ENCODE peak calls at places on chromosomes 5 and 9, in four cellular contexts. X, C, H and J are unnamed samples.

GRCh38 chr5:66757219-66757833 is 161.1 kb downstream of the MAST4 start:
- DNase-seq in X (no peak), C (peak; percentile 20), H (no peak), J (peak; percentile 18)

GRCh38 chr9:90773593-90773992 is 28.0 kb upstream of the SYK start:
- DNase-seq in X (no peak), C (no peak), H (peak; percentile 9), J (no peak)

GRCh38 chr9:16155878-16156277 is 603.0 kb downstream of the CCDC171 start:
- DNase-seq in X (no peak), C (no peak), H (no peak), J (no peak)

GRCh38 chr9:77927265-77927664 is 104.3 kb downstream of the GNAQ start:
- DNase-seq in X (no peak), C (no peak), H (no peak), J (no peak)

GRCh38 chr9:126842977-126843799 is 17.3 kb upstream of the ZBTB34 start:
- DNase-seq in X (no peak), C (no peak), H (no peak), J (no peak)

GRCh38 chr9:37386988-37387387 is 35.5 kb upstream of the GRHPR start:
- DNase-seq in X (no peak), C (no peak), H (no peak), J (no peak)

GRCh38 chr5:50922942-50923767 is 256.7 kb downstream of the PARP8 start:
- DNase-seq in X (no peak), C (no peak), H (no peak), J (no peak)

GRCh38 chr5:163649522-163649921 is 144.1 kb downstream of the MAT2B start:
- DNase-seq in X (no peak), C (peak; percentile 20), H (no peak), J (peak; percentile 19)

GRCh38 chr9:13967493-13967892 is 346.4 kb downstream of the NFIB start:
- DNase-seq in X (no peak), C (no peak), H (no peak), J (no peak)

GRCh38 chr9:124228516-124228915 is 29.2 kb upstream of the NEK6 start:
- DNase-seq in X (no peak), C (no peak), H (no peak), J (no peak)

GRCh38 chr5:32008746-32009145 is 165.4 kb downstream of the GOLPH3 start:
- DNase-seq in X (no peak), C (no peak), H (no peak), J (no peak)

GRCh38 chr5:32018476-32019436 is 155.4 kb downstream of the GOLPH3 start:
- DNase-seq in X (no peak), C (no peak), H (no peak), J (no peak)

GRCh38 chr5:32017638-32018429 is 156.3 kb downstream of the GOLPH3 start:
- DNase-seq in X (no peak), C (no peak), H (no peak), J (no peak)

GRCh38 chr5:32013658-32014057 is 160.5 kb downstream of the GOLPH3 start:
- DNase-seq in X (no peak), C (no peak), H (no peak), J (no peak)

GRCh38 chr5:32014345-32014744 is 159.8 kb downstream of the GOLPH3 start:
- DNase-seq in X (no peak), C (no peak), H (no peak), J (no peak)
- TF ChIP-seq FOSL1 in X (no peak), C (no peak), H (no peak), J (no peak)

GRCh38 chr5:150567031-150567680 is 59.2 kb downstream of the NDST1 start:
- DNase-seq in X (no peak), C (no peak), H (no peak), J (no peak)
- H3K27ac ChIP-seq in X (no peak overlapping the region), C (no peak overlapping the region), H (no peak overlapping the region), J (no peak overlapping the region)

GRCh38 chr5:179698935-179699639 is at the start of gene CANX:
- DNase-seq in X (no peak), C (no peak), H (no peak), J (no peak)
- TF ChIP-seq FOSL1 in X (no peak), C (peak; percentile 42), H (no peak), J (no peak)

GRCh38 chr5:169970911-169971436 is 9.3 kb downstream of the INSYN2B start:
- DNase-seq in X (no peak), C (no peak), H (no peak), J (no peak)

GRCh38 chr5:169971780-169972179 is 8.5 kb downstream of the INSYN2B start:
- DNase-seq in X (no peak), C (no peak), H (no peak), J (no peak)

GRCh38 chr5:169974121-169974770 is 6.0 kb downstream of the INSYN2B start:
- DNase-seq in X (no peak), C (no peak), H (no peak), J (no peak)

DNA sequence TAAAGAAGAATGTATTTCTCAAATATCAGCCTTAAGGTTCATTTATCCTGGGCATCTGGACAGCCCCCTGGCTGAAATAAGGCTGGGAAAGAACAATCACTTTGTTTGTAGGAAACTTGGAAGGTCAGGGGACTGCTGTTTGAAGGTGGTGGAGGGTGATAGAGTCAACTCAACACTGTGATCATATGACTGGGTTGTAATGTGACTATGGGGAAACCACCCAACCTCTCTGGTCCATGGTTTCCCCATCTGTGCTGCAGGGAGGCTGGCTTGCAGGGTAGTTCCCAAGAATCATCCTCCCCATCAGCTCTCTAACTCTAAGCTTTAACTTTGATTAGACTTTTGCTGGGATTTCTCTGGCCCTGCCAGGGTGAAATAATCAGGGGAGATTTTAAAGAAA is 10.0 kb downstream of the INSYN2B start:
- DNase-seq in X (no peak), C (no peak), H (no peak), J (no peak)
- H3K27ac ChIP-seq in X (no peak overlapping the region), C (no peak overlapping the region), H (no peak overlapping the region), J (no peak overlapping the region)

GRCh38 chr9:137297060-137297664 is 4.9 kb downstream of the NRARP start:
- DNase-seq in X (peak; percentile 54), C (no peak), H (no peak), J (no peak)
- TF ChIP-seq FOSL1 in X (no peak), C (no peak), H (no peak), J (no peak)